ENCODE peak calls at places on chromosomes 7 and 10, in four cellular contexts. B is GM23248; Z is NCI-H1105 treated with DMSO at 0.1 percent for 48 hours; P is stimulated activated CD4-positive, alpha-beta T cell treated with anti-CD3 and anti-CD28 coated beads, Interleukin-2, amount 100 ng/mL, for 48 hours. C is an unnamed sample.

GRCh38 chr10:112981553-112981952 is 31.5 kb downstream of the TCF7L2 start:
- DNase-seq in B (no peak), Z (no peak), P (peak), C (no peak)

GRCh38 chr10:126738001-126738400 is 67.5 kb upstream of the C10orf90 start:
- DNase-seq in B (no peak), Z (no peak), P (no peak), C (no peak)

GRCh38 chr10:130452096-130452495 is 315.9 kb downstream of the GLRX3 start:
- DNase-seq in B (no peak), Z (no peak), P (no peak), C (no peak)

GRCh38 chr10:85492684-85493083 is 873.9 kb downstream of the GRID1 start:
- DNase-seq in B (no peak), Z (no peak), P (no peak), C (no peak)

GRCh38 chr10:36173364-36173763 is 531.3 kb upstream of the FZD8 start:
- DNase-seq in B (no peak), Z (no peak), P (no peak), C (no peak)

GRCh38 chr7:102122026-102122425 is 164.6 kb upstream of the SH2B2 start:
- DNase-seq in B (peak), Z (no peak), P (no peak), C (no peak)

GRCh38 chr10:28839600-28840007 is 162.3 kb downstream of the BAMBI start:
- DNase-seq in B (no peak), Z (peak), P (no peak), C (no peak)

GRCh38 chr10:76397210-76397881 is 965.9 kb downstream of the LRMDA start:
- DNase-seq in B (no peak), Z (no peak), P (no peak), C (no peak)